ENCODE peak calls at places on chromosomes 16 and 17, in four cellular contexts. K, I, A and W are unnamed samples.

GRCh38 chr17:76492989-76493501 is 8.2 kb downstream of the RHBDF2 start:
- DNase-seq in K (no peak), I (no peak), A (no peak), W (no peak)

GRCh38 chr16:88393571-88393970 is 10.8 kb downstream of the ZNF469 start:
- DNase-seq in K (no peak), I (no peak), A (no peak), W (no peak)

GRCh38 chr17:81027038-81027437 is 7.9 kb upstream of the BAIAP2 start:
- DNase-seq in K (no peak), I (no peak), A (no peak), W (no peak)

GRCh38 chr17:20955437-20956323 is 87.1 kb downstream of the USP22 start:
- DNase-seq in K (no peak), I (no peak), A (no peak), W (no peak)

GRCh38 chr17:32673964-32674363 is 187.2 kb downstream of the CDK5R1 start:
- DNase-seq in K (no peak), I (no peak), A (no peak), W (no peak)

GRCh38 chr16:87066695-87067556 is 250.3 kb downstream of the C16orf95 start:
- DNase-seq in K (no peak), I (no peak), A (no peak), W (no peak)

GRCh38 chr17:43832976-43833829 is at the start of gene MPP3:
- DNase-seq in K (peak; percentile 34), I (peak; percentile 61), A (peak; percentile 42), W (peak; percentile 10)

GRCh38 chr17:63960430-63960829 is 12.3 kb downstream of the SCN4A start:
- DNase-seq in K (no peak), I (no peak), A (no peak), W (no peak)

GRCh38 chr16:1980770-1981087 is 540 bp downstream of the NOXO1 start:
- DNase-seq in K (no peak), I (no peak), A (no peak), W (no peak)

GRCh38 chr16:9647981-9648701 is 534.1 kb downstream of the GRIN2A start:
- DNase-seq in K (peak; percentile 3), I (no peak), A (no peak), W (peak; percentile 22)

GRCh38 chr16:11396241-11397048 is 51.2 kb downstream of the RMI2 start:
- DNase-seq in K (peak; percentile 93), I (no peak), A (peak; percentile 87), W (no peak)

GRCh38 chr17:1083451-1084187 is 86.7 kb downstream of the TIMM22 start:
- DNase-seq in K (peak; percentile 17), I (no peak), A (no peak), W (no peak)

GRCh38 chr17:47279062-47279801 is 25.6 kb downstream of the ITGB3 start:
- DNase-seq in K (no peak), I (no peak), A (no peak), W (peak; percentile 95)

GRCh38 chr17:80441133-80441578 is 26.2 kb downstream of the ENDOV start:
- DNase-seq in K (peak; percentile 88), I (no peak), A (peak; percentile 82), W (no peak)

GRCh38 chr17:15513859-15514446 is 46.5 kb upstream of the CDRT4 start:
- DNase-seq in K (no peak), I (no peak), A (no peak), W (no peak)

GRCh38 chr16:73572135-73572534 is 524.2 kb upstream of the ZFHX3 start:
- DNase-seq in K (no peak), I (peak; percentile 6), A (no peak), W (no peak)

GRCh38 chr17:35433075-35433894 is 985 bp upstream of the SLFN12 start:
- DNase-seq in K (no peak), I (no peak), A (peak; percentile 13), W (peak; percentile 96)

GRCh38 chr17:58301504-58302150 is 20.9 kb upstream of the MPO start:
- DNase-seq in K (no peak), I (no peak), A (no peak), W (no peak)

GRCh38 chr17:79045830-79046500 is 22.0 kb downstream of the C1QTNF1 start:
- DNase-seq in K (peak; percentile 77), I (peak; percentile 50), A (peak; percentile 68), W (no peak)